ENCODE peak calls at places on chromosome 21, in four cellular contexts. One of them, this sample, is unnamed. For H3K4me1 and H3K9me3, the result is how much of the 10 kb centered on the place peaks cover.

GRCh38 chr21:45209046-45209445 is 78.6 kb downstream of the POFUT2 start:
- DNase-seq in tibial nerve: no peak
- DNase-seq in uterus: no peak
- DNase-seq in ovary: no peak
- DNase-seq in this sample: no peak

GRCh38 chr21:35578831-35579470 is 481.4 kb downstream of the SETD4 start:
- DNase-seq in tibial nerve: no peak
- DNase-seq in uterus: no peak
- DNase-seq in ovary: no peak
- DNase-seq in this sample: no peak

GRCh38 chr21:37974081-37974480 is 57.8 kb upstream of the KCNJ6 start:
- DNase-seq in tibial nerve: no peak
- DNase-seq in uterus: no peak
- DNase-seq in ovary: no peak
- DNase-seq in this sample: no peak

GRCh38 chr21:44461438-44462089 is 6.3 kb downstream of the LRRC3 start:
- DNase-seq in tibial nerve: no peak
- DNase-seq in uterus: no peak
- DNase-seq in ovary: no peak
- DNase-seq in this sample: peak

GRCh38 chr21:37195078-37195477 is 72.1 kb downstream of the VPS26C start:
- DNase-seq in tibial nerve: no peak
- DNase-seq in uterus: no peak
- DNase-seq in ovary: no peak
- DNase-seq in this sample: no peak

GRCh38 chr21:45994086-45994661 is 12.6 kb downstream of the COL6A1 start:
- DNase-seq in tibial nerve: peak
- DNase-seq in uterus: peak
- DNase-seq in ovary: peak
- DNase-seq in this sample: peak

GRCh38 chr21:38140192-38140905 is 116.4 kb upstream of the KCNJ15 start:
- DNase-seq in tibial nerve: no peak
- DNase-seq in uterus: no peak
- DNase-seq in ovary: no peak
- DNase-seq in this sample: no peak

GRCh38 chr21:45517249-45518065 is 24.8 kb downstream of the SLC19A1 start:
- DNase-seq in tibial nerve: no peak
- DNase-seq in uterus: no peak
- DNase-seq in ovary: no peak
- DNase-seq in this sample: no peak

GRCh38 chr21:28436286-28436932 is 556.3 kb downstream of the LTN1 start:
- DNase-seq in tibial nerve: no peak
- DNase-seq in uterus: peak
- DNase-seq in ovary: no peak
- DNase-seq in this sample: no peak

GRCh38 chr21:44801468-44802395 is at the start of gene UBE2G2:
- DNase-seq in tibial nerve: no peak
- DNase-seq in uterus: peak
- DNase-seq in ovary: peak
- DNase-seq in this sample: peak

GRCh38 chr21:29376556-29376955 is 77.8 kb downstream of the BACH1 start:
- DNase-seq in tibial nerve: no peak
- DNase-seq in uterus: peak
- DNase-seq in ovary: no peak
- DNase-seq in this sample: peak

GRCh38 chr21:14114251-14114650 is 96.5 kb downstream of the LIPI start:
- DNase-seq in tibial nerve: no peak
- DNase-seq in uterus: no peak
- DNase-seq in ovary: no peak
- DNase-seq in this sample: no peak

GRCh38 chr21:35256468-35256988 is 207.4 kb upstream of the RUNX1 start:
- DNase-seq in tibial nerve: peak
- DNase-seq in uterus: peak
- DNase-seq in ovary: peak
- DNase-seq in this sample: peak

GRCh38 chr21:16587141-16587570 is 857.4 kb downstream of the USP25 start:
- DNase-seq in tibial nerve: peak
- DNase-seq in uterus: peak
- DNase-seq in ovary: peak
- DNase-seq in this sample: peak

GRCh38 chr21:45421846-45422775 is 17.1 kb downstream of the COL18A1 start:
- DNase-seq in tibial nerve: no peak
- DNase-seq in uterus: no peak
- DNase-seq in ovary: no peak
- DNase-seq in this sample: no peak

GRCh38 chr21:36385909-36386642 is 884 bp downstream of the CHAF1B start:
- DNase-seq in tibial nerve: no peak
- DNase-seq in uterus: peak
- DNase-seq in ovary: no peak
- DNase-seq in this sample: no peak

GRCh38 chr21:15211491-15212133 is 146.8 kb upstream of the NRIP1 start:
- DNase-seq in tibial nerve: no peak
- DNase-seq in uterus: no peak
- DNase-seq in ovary: no peak
- DNase-seq in this sample: no peak

GRCh38 chr21:14876464-14876863 is 188.3 kb downstream of the NRIP1 start:
- DNase-seq in tibial nerve: no peak
- DNase-seq in uterus: no peak
- DNase-seq in ovary: no peak
- DNase-seq in this sample: no peak

GRCh38 chr21:44275041-44275440 is 10.6 kb upstream of the AIRE start:
- DNase-seq in tibial nerve: no peak
- DNase-seq in uterus: no peak
- DNase-seq in ovary: no peak
- DNase-seq in this sample: no peak

GRCh38 chr21:44965251-44966022 is 25.6 kb downstream of the SLX9 start:
- DNase-seq in tibial nerve: no peak
- DNase-seq in uterus: no peak
- DNase-seq in ovary: no peak
- DNase-seq in this sample: no peak

GRCh38 chr21:36134820-36135390 is at the start of gene CBR3:
- DNase-seq in tibial nerve: peak
- DNase-seq in uterus: peak
- DNase-seq in ovary: peak
- DNase-seq in this sample: peak

GRCh38 chr21:16713331-16714114 is 799.3 kb upstream of the CXADR start:
- DNase-seq in tibial nerve: no peak
- DNase-seq in uterus: no peak
- DNase-seq in ovary: no peak
- DNase-seq in this sample: no peak

GRCh38 chr21:35732788-35733187 is 327.5 kb downstream of the SETD4 start:
- DNase-seq in tibial nerve: no peak
- DNase-seq in uterus: no peak
- DNase-seq in ovary: no peak
- DNase-seq in this sample: no peak

GRCh38 chr21:38958940-38959685 is 153.4 kb downstream of the ETS2 start:
- DNase-seq in tibial nerve: no peak
- DNase-seq in uterus: peak
- DNase-seq in ovary: no peak
- DNase-seq in this sample: peak

GRCh38 chr21:31926498-31926897 is 53.7 kb downstream of the HUNK start:
- DNase-seq in tibial nerve: no peak
- DNase-seq in uterus: no peak
- DNase-seq in ovary: no peak
- DNase-seq in this sample: no peak

GRCh38 chr21:46472246-46472645 is 13.6 kb downstream of the DIP2A start:
- DNase-seq in tibial nerve: no peak
- DNase-seq in uterus: no peak
- DNase-seq in ovary: no peak
- DNase-seq in this sample: no peak

DNA sequence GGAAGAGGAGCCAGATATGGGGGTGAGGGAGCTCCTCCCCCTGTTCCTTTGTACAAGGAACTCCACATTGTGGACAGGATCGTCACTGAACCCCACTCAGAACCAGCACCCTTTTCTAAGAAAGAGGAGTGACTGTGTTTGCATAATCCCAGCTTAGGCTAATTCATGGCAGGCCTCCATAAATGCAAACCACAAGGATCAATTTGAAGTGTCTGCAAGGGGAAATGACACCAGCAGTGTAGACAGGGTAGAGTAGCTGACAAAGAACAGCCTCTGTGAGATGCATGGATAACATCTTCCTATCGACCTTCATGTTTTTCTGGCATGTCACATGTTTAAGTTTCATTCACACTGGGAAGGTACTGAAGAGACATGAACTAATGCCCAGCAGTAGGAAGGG is 11.7 kb downstream of the MX1 start:
- DNase-seq in tibial nerve: no peak
- DNase-seq in uterus: no peak
- DNase-seq in ovary: no peak
- DNase-seq in this sample: no peak
- H3K4me1 ChIP-seq in tibial nerve: under half
- H3K4me1 ChIP-seq in uterus: under half
- H3K4me1 ChIP-seq in ovary: under half
- H3K4me1 ChIP-seq in this sample: under half

GRCh38 chr21:33042812-33043211 is 17.1 kb downstream of the OLIG2 start:
- DNase-seq in tibial nerve: no peak
- DNase-seq in uterus: no peak
- DNase-seq in ovary: no peak
- DNase-seq in this sample: no peak

GRCh38 chr21:33040215-33040614 is 14.5 kb downstream of the OLIG2 start:
- DNase-seq in tibial nerve: no peak
- DNase-seq in uterus: no peak
- DNase-seq in ovary: no peak
- DNase-seq in this sample: no peak

GRCh38 chr21:33041981-33042380 is 16.2 kb downstream of the OLIG2 start:
- DNase-seq in tibial nerve: no peak
- DNase-seq in uterus: no peak
- DNase-seq in ovary: no peak
- DNase-seq in this sample: no peak

GRCh38 chr21:33036430-33037162 is 10.9 kb downstream of the OLIG2 start:
- DNase-seq in tibial nerve: no peak
- DNase-seq in uterus: no peak
- DNase-seq in ovary: no peak
- DNase-seq in this sample: no peak

DNA sequence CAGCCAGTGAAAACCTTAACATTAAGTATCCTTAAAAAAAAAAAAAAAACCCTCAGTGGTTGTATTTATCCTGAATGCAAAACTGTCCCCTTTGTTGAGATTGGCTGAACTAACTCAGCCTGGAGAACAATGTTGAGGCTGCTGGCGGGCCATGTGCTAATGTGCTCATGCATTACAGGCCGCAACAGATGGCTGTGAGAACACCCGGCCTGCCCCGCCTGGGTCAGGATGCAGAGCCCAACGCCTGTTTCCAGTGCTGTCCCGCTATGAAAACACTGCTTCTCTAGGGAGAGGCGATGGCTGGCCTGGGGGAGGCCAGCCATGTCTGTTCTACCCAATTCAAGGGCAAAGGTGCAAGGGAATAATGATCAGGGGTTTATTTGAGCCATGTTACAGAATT is 13.8 kb downstream of the OLIG2 start:
- DNase-seq in tibial nerve: peak
- DNase-seq in uterus: no peak
- DNase-seq in ovary: no peak
- DNase-seq in this sample: no peak
- TF ChIP-seq POLR2A in tibial nerve: no peak
- TF ChIP-seq POLR2A in uterus: no peak
- TF ChIP-seq POLR2A in ovary: no peak
- TF ChIP-seq POLR2A in this sample: no peak

DNA sequence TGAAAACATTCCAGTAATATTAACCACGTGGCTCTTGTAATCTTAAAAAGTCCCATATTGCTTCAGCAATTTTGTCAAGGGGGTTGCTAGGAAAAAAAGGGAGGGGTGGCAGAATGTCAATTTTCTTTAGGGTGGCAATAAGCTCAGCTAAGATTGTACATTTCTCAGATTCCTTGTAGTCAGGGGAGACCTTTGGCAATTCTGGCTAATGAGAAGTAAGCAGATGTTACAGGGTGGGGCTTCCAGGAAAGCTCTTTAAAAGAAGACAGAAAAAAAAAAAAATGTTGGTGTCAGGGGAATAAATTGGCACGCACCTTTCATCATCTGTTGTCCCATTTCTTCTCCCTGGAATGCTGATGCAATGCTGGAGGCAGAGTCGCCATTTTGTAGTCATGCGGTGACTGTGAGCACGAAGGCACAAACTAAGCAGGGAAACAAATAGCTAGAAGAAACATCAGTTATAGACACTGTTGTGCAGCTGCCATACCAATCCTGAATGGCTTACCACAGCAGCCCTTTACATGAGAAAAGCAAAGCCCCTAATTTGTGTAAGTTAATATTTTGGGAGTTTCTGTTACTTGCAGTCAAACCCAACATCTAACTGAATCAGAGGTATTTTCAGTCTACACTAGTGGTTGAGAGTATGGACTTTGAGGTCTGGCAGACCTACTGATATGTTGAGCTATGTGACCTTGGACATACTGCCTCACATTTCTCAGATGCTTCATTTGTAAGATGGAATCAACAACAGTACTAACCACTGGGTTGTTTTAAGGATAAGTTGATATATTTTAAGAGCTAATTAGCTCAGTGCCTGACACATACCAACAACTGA is 56.0 kb upstream of the MRPS6 start:
- DNase-seq in tibial nerve: no peak
- DNase-seq in uterus: no peak
- DNase-seq in ovary: no peak
- DNase-seq in this sample: no peak
- H3K9me3 ChIP-seq in tibial nerve: under half
- H3K9me3 ChIP-seq in uterus: under half
- H3K9me3 ChIP-seq in ovary: under half
- H3K9me3 ChIP-seq in this sample: under half

GRCh38 chr21:33811147-33812024 is 104.2 kb downstream of the ATP5PO start:
- DNase-seq in tibial nerve: no peak
- DNase-seq in uterus: no peak
- DNase-seq in ovary: no peak
- DNase-seq in this sample: no peak

GRCh38 chr21:33816148-33816547 is 99.5 kb downstream of the ATP5PO start:
- DNase-seq in tibial nerve: no peak
- DNase-seq in uterus: no peak
- DNase-seq in ovary: no peak
- DNase-seq in this sample: no peak

GRCh38 chr21:33817136-33817535 is 98.5 kb downstream of the ATP5PO start:
- DNase-seq in tibial nerve: no peak
- DNase-seq in uterus: no peak
- DNase-seq in ovary: no peak
- DNase-seq in this sample: no peak

GRCh38 chr21:33815153-33815707 is 100.4 kb downstream of the ATP5PO start:
- DNase-seq in tibial nerve: no peak
- DNase-seq in uterus: no peak
- DNase-seq in ovary: no peak
- DNase-seq in this sample: no peak

GRCh38 chr21:33813832-33814231 is 101.8 kb downstream of the ATP5PO start:
- DNase-seq in tibial nerve: no peak
- DNase-seq in uterus: no peak
- DNase-seq in ovary: no peak
- DNase-seq in this sample: no peak
- H3K4me1 ChIP-seq in tibial nerve: under half
- H3K4me1 ChIP-seq in uterus: under half
- H3K4me1 ChIP-seq in ovary: under half
- H3K4me1 ChIP-seq in this sample: under half

GRCh38 chr21:43190544-43191340 is 21.9 kb downstream of the CRYAA start:
- DNase-seq in tibial nerve: peak
- DNase-seq in uterus: peak
- DNase-seq in ovary: no peak
- DNase-seq in this sample: peak
- TF ChIP-seq POLR2A in tibial nerve: no peak
- TF ChIP-seq POLR2A in uterus: no peak
- TF ChIP-seq POLR2A in ovary: no peak
- TF ChIP-seq POLR2A in this sample: no peak

This sample was measured in testis.